ENCODE peak calls at places on chromosomes 11 and 22, in six cellular contexts. M is transverse colon, F is NCI-H1105, N is NCI-H1092 treated with DMSO at 0.1 percent for 48 hours, X is renal cortical epithelial cell, C is nephron progenitor cell. K is an unnamed sample.

GRCh38 chr11:76701701-76702100 is 31.2 kb upstream of the LRRC32 start:
- DNase-seq in M (no peak), F (no peak), N (no peak), X (no peak), C (no peak), K (no peak)

GRCh38 chr11:58576792-58577440 is 1.3 kb upstream of the LPXN start:
- DNase-seq in M (no peak), F (no peak), N (no peak), X (peak; percentile 55), C (no peak), K (no peak)

GRCh38 chr11:130674686-130675085 is 226.2 kb downstream of the ADAMTS15 start:
- DNase-seq in M (no peak), F (no peak), N (no peak), X (peak; percentile 30), C (no peak), K (no peak)

GRCh38 chr11:843818-844692 is 1.4 kb downstream of the TSPAN4 start:
- DNase-seq in M (peak; percentile 83), F (no peak), N (no peak), X (peak; percentile 90), C (peak; percentile 70), K (no peak)

GRCh38 chr11:106379265-106379664 is 301.8 kb downstream of the AASDHPPT start:
- DNase-seq in M (no peak), F (no peak), N (no peak), X (no peak), C (no peak), K (no peak)

GRCh38 chr11:3014314-3014938 is 22.3 kb upstream of the NAP1L4 start:
- DNase-seq in M (peak; percentile 28), F (no peak), N (no peak), X (no peak), C (no peak), K (no peak)

GRCh38 chr11:110095554-110095953 is 2.4 kb downstream of the ZC3H12C start:
- DNase-seq in M (no peak), F (no peak), N (no peak), X (peak; percentile 52), C (no peak), K (no peak)

GRCh38 chr11:95495722-95496121 is 264.7 kb upstream of the SESN3 start:
- DNase-seq in M (no peak), F (no peak), N (no peak), X (no peak), C (no peak), K (no peak)

GRCh38 chr22:20569059-20570058 is 61.9 kb downstream of the MED15 start:
- DNase-seq in M (peak; percentile 68), F (no peak), N (no peak), X (peak; percentile 96), C (no peak), K (peak; percentile 76)

GRCh38 chr11:120214581-120214980 is 3.7 kb downstream of the OAF start:
- DNase-seq in M (no peak), F (no peak), N (no peak), X (no peak), C (no peak), K (no peak)

GRCh38 chr11:71136095-71136845 is 116.1 kb downstream of the SHANK2 start:
- DNase-seq in M (no peak), F (no peak), N (no peak), X (no peak), C (no peak), K (no peak)

GRCh38 chr11:76713499-76713898 is 43.0 kb upstream of the LRRC32 start:
- DNase-seq in M (no peak), F (no peak), N (no peak), X (no peak), C (no peak), K (no peak)

GRCh38 chr11:119793335-119793984 is 64.5 kb upstream of the NECTIN1 start:
- DNase-seq in M (no peak), F (no peak), N (no peak), X (no peak), C (no peak), K (no peak)

GRCh38 chr11:67045314-67045713 is 11.3 kb upstream of the RHOD start:
- DNase-seq in M (no peak), F (no peak), N (no peak), X (peak; percentile 80), C (no peak), K (no peak)

GRCh38 chr11:111006207-111006606 is 239.3 kb upstream of the POU2AF2 start:
- DNase-seq in M (no peak), F (no peak), N (no peak), X (no peak), C (no peak), K (no peak)

GRCh38 chr22:40256501-40256900 is 78.8 kb downstream of the TNRC6B start:
- DNase-seq in M (no peak), F (no peak), N (no peak), X (no peak), C (no peak), K (no peak)

GRCh38 chr22:46072030-46072881 is 78.1 kb upstream of the PPARA start:
- DNase-seq in M (peak; percentile 84), F (no peak), N (no peak), X (no peak), C (peak; percentile 61), K (no peak)

GRCh38 chr11:12284321-12285050 is 92.9 kb upstream of the PARVA start:
- DNase-seq in M (no peak), F (no peak), N (no peak), X (no peak), C (no peak), K (no peak)

GRCh38 chr22:24847490-24847889 is 41.5 kb downstream of the SGSM1 start:
- DNase-seq in M (no peak), F (no peak), N (no peak), X (no peak), C (no peak), K (no peak)

GRCh38 chr22:37199103-37199838 is 11.2 kb upstream of the C1QTNF6 start:
- DNase-seq in M (peak; percentile 100), F (peak; percentile 96), N (peak; percentile 98), X (peak; percentile 91), C (peak; percentile 100), K (peak; percentile 97)